ENCODE peak calls at places on chromosomes 3 and 15, in five cellular contexts. H, J, O, N and C are unnamed samples.

GRCh38 chr3:107431298-107432012 is 54.2 kb downstream of the CCDC54 start:
- DNase-seq in O (peak), H (peak), N (peak), J (peak), C (peak)

GRCh38 chr3:195150194-195151118 is 120.5 kb downstream of the XXYLT1 start:
- DNase-seq in N (no peak), O (peak), H (peak), J (peak), C (peak)

GRCh38 chr3:2958553-2958952 is 151.6 kb downstream of the IL5RA start:
- DNase-seq in N (no peak), H (no peak), J (no peak), O (no peak), C (no peak)

GRCh38 chr15:25184356-25185155 is 229.8 kb downstream of the SNRPN start:
- DNase-seq in N (no peak), O (no peak), H (no peak), J (no peak), C (no peak)

GRCh38 chr3:99429501-99429900 is 208.9 kb upstream of the COL8A1 start:
- DNase-seq in J (no peak), N (no peak), O (no peak), H (no peak), C (no peak)

GRCh38 chr3:187616307-187616939 is 53.8 kb downstream of the SST start:
- DNase-seq in J (peak), N (peak), O (peak), H (peak), C (peak)

GRCh38 chr3:122030381-122031122 is 8.5 kb upstream of the ILDR1 start:
- DNase-seq in J (no peak), H (no peak), O (no peak), N (peak), C (no peak)

GRCh38 chr3:30934208-30934550 is 39.7 kb upstream of the GADL1 start:
- DNase-seq in H (no peak), J (no peak), N (peak), O (peak), C (no peak)

GRCh38 chr15:45903283-45903682 is 268.5 kb downstream of the SQOR start:
- DNase-seq in H (no peak), O (no peak), J (no peak), N (no peak), C (no peak)

GRCh38 chr3:186319988-186320387 is 42.0 kb downstream of the DGKG start:
- DNase-seq in J (no peak), O (no peak), N (no peak), H (no peak), C (no peak)

GRCh38 chr3:148131990-148132638 is 565.6 kb upstream of the AGTR1 start:
- DNase-seq in O (no peak), J (no peak), H (no peak), N (no peak), C (no peak)

GRCh38 chr3:51705276-51706020 is 1.4 kb upstream of the GRM2 start:
- DNase-seq in O (no peak), N (no peak), J (no peak), H (no peak), C (no peak)

GRCh38 chr15:39213385-39213840 is 367.5 kb upstream of the THBS1 start:
- DNase-seq in H (peak), O (peak), N (no peak), J (peak), C (peak)

GRCh38 chr3:187870360-187871203 is 125.3 kb upstream of the BCL6 start:
- DNase-seq in J (no peak), O (no peak), N (no peak), H (no peak), C (no peak)

GRCh38 chr3:112638327-112639020 is 2.5 kb downstream of the CCDC80 start:
- DNase-seq in N (no peak), H (no peak), J (no peak), O (no peak), C (no peak)

GRCh38 chr3:154970796-154971195 is 109.3 kb upstream of the MME start:
- DNase-seq in N (no peak), J (no peak), H (no peak), O (no peak), C (no peak)

GRCh38 chr15:90044916-90045371 is 43.8 kb downstream of the ZNF710 start:
- DNase-seq in H (no peak), O (no peak), J (no peak), N (no peak), C (no peak)

GRCh38 chr3:177833392-177833791 is 636.1 kb upstream of the TBL1XR1 start:
- DNase-seq in O (no peak), H (no peak), J (no peak), N (no peak), C (no peak)

GRCh38 chr3:9878700-9879099 is 1.4 kb downstream of the CIDEC start:
- DNase-seq in H (no peak), J (no peak), O (no peak), N (no peak), C (no peak)

GRCh38 chr3:47910777-47911440 is 105.3 kb downstream of the MAP4 start:
- DNase-seq in H (peak), J (no peak), O (peak), N (no peak), C (no peak)

GRCh38 chr3:52407779-52408178 is 37.1 kb downstream of the SEMA3G start:
- DNase-seq in N (no peak), H (no peak), O (no peak), J (no peak), C (no peak)

GRCh38 chr15:31004220-31004733 is 12.8 kb upstream of the MTMR10 start:
- DNase-seq in J (no peak), N (no peak), O (no peak), H (no peak), C (peak)

GRCh38 chr15:40789119-40789518 is 17.8 kb upstream of the ZFYVE19 start:
- DNase-seq in J (no peak), H (no peak), N (no peak), O (peak), C (no peak)

GRCh38 chr3:157174265-157174615 is 14.3 kb upstream of the CCNL1 start:
- DNase-seq in H (peak), N (no peak), O (peak), J (no peak), C (no peak)

GRCh38 chr15:94893091-94893490 is 661.7 kb downstream of the MCTP2 start:
- DNase-seq in N (no peak), J (no peak), O (no peak), H (no peak), C (no peak)

GRCh38 chr15:49044761-49045571 is 1.3 kb downstream of the SECISBP2L start:
- DNase-seq in J (no peak), H (no peak), O (no peak), N (no peak), C (no peak)

GRCh38 chr15:70976856-70977255 is 84.2 kb downstream of the LRRC49 start:
- DNase-seq in N (no peak), H (no peak), J (no peak), O (no peak), C (no peak)

GRCh38 chr3:194140520-194141414 is 4.8 kb downstream of the HES1 start:
- DNase-seq in O (peak), J (peak), N (peak), H (peak), C (peak)

GRCh38 chr3:159892171-159892791 is 96.4 kb upstream of the IL12A start:
- DNase-seq in O (no peak), N (no peak), J (no peak), H (no peak), C (no peak)

GRCh38 chr3:9617736-9618135 is 31.6 kb upstream of the MTMR14 start:
- DNase-seq in H (no peak), J (no peak), O (no peak), N (no peak), C (no peak)

GRCh38 chr3:157982359-157982758 is 123.9 kb downstream of the SHOX2 start:
- DNase-seq in N (no peak), O (no peak), H (no peak), J (no peak), C (no peak)

GRCh38 chr15:85763557-85764303 is 31.0 kb downstream of the KLHL25 start:
- DNase-seq in N (no peak), H (no peak), O (no peak), J (no peak), C (no peak)

GRCh38 chr3:184540777-184541681 is 20.6 kb upstream of the EPHB3 start:
- DNase-seq in N (peak), H (peak), J (peak), O (peak), C (peak)

GRCh38 chr15:59247364-59247763 is 40.7 kb downstream of the LDHAL6B start:
- DNase-seq in N (peak), O (peak), J (peak), H (peak), C (peak)

GRCh38 chr3:14248477-14248848 is 69.8 kb downstream of the LSM3 start:
- DNase-seq in O (no peak), N (no peak), H (no peak), J (no peak), C (no peak)

GRCh38 chr15:62343397-62343796 is 178.3 kb upstream of the C2CD4B start:
- DNase-seq in N (no peak), H (no peak), J (no peak), O (no peak), C (no peak)

GRCh38 chr3:41933154-41933676 is 28.7 kb downstream of the ULK4 start:
- DNase-seq in H (peak), N (no peak), J (peak), O (no peak), C (no peak)

GRCh38 chr15:80152896-80153876 is at the start of gene FAH:
- DNase-seq in H (no peak), J (peak), N (peak), O (peak), C (peak)

DNA sequence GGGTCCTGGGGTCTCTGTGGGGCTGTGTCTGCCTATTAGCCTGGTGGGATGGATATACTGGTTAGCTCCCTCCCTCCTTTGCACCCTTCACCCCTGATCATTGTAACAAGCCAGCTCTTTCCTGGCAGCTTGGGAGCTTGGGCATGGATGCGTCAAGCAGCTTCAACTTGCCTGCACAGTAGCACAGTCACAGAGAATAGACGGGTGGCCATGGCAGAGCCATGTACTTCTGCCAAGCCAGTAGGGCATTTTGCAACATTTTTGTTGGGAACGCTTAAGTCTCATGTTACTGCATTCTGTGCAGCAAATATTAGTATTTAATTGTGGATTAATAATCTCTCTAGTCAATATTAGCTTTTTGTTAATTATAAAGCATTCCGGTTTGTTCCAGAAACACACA is 65.3 kb downstream of the SMAD6 start:
- DNase-seq in N (no peak), J (no peak), O (no peak), H (no peak), C (no peak)
- H3K4me2 ChIP-seq in N (no peak), J (no peak), O (no peak), H (peak), C (no peak)

GRCh38 chr3:128442070-128442469 is 24.6 kb downstream of the DNAJB8 start:
- DNase-seq in H (peak), J (no peak), O (no peak), N (no peak), C (no peak)

GRCh38 chr3:128435561-128435960 is 31.1 kb downstream of the DNAJB8 start:
- DNase-seq in O (no peak), N (no peak), H (no peak), J (no peak), C (no peak)

GRCh38 chr3:128439226-128439625 is 27.5 kb downstream of the DNAJB8 start:
- DNase-seq in O (no peak), N (no peak), J (no peak), H (peak), C (no peak)

GRCh38 chr3:128436214-128436613 is 30.5 kb downstream of the DNAJB8 start:
- DNase-seq in J (no peak), N (no peak), O (no peak), H (no peak), C (no peak)

DNA sequence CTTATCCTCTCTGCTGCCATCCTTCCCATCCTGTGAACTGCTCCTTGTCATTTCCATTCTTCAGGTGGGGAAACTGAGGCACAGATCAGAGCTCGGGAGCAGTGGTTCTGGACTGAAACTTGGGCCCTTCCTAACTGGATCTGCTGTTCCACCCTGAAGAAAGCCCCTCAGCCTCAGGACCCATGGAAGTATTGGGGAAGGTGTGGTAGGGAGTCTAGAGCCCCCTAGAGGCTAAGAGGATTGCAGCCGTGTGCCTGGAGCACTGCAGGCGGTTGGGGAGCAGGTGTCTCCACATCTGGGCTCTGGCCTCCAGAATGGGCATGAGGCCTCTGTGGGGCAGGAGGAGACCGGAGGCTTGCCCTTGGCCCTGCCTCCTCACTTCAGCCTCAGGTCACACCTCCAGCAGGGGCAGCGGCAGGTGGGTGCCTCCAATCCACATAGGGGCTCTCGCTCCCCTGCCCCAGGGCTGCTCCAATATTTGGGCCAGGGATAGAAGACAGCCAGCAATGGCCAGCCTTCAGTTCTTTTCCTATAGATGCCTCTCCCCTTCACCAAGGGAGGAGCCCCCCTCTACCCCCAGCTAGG is 28.1 kb downstream of the DNAJB8 start:
- DNase-seq in H (no peak), N (peak), J (no peak), O (peak), C (peak)
- H3K4me2 ChIP-seq in H (no peak), N (no peak), J (no peak), O (no peak), C (no peak)

GRCh38 chr15:99118258-99118632 is 13.4 kb downstream of the SYNM start:
- DNase-seq in H (no peak), N (no peak), J (no peak), O (no peak), C (no peak)
- H3K4me2 ChIP-seq in H (no peak), N (no peak), J (no peak), O (no peak), C (no peak)

GRCh38 chr15:69093127-69093526 is 67.3 kb upstream of the GLCE start:
- DNase-seq in H (peak), J (no peak), N (no peak), O (peak), C (peak)

GRCh38 chr15:69093614-69094013 is 66.8 kb upstream of the GLCE start:
- DNase-seq in H (no peak), N (no peak), J (no peak), O (no peak), C (no peak)

GRCh38 chr15:69090197-69090948 is 70.1 kb upstream of the GLCE start:
- DNase-seq in O (no peak), J (no peak), N (no peak), H (peak), C (peak)

GRCh38 chr15:69094124-69095030 is 66.1 kb upstream of the GLCE start:
- DNase-seq in N (no peak), J (no peak), O (no peak), H (no peak), C (no peak)

GRCh38 chr15:69092159-69092558 is 68.3 kb upstream of the GLCE start:
- DNase-seq in J (no peak), O (no peak), H (peak), N (no peak), C (no peak)
- H3K4me2 ChIP-seq in J (no peak), O (no peak), H (peak), N (no peak), C (no peak)

GRCh38 chr3:45590822-45591546 is 3.6 kb upstream of the LIMD1 start:
- DNase-seq in J (no peak), H (no peak), O (no peak), N (no peak), C (no peak)
- H3K4me2 ChIP-seq in J (no peak), H (no peak), O (no peak), N (no peak), C (no peak)

DNA sequence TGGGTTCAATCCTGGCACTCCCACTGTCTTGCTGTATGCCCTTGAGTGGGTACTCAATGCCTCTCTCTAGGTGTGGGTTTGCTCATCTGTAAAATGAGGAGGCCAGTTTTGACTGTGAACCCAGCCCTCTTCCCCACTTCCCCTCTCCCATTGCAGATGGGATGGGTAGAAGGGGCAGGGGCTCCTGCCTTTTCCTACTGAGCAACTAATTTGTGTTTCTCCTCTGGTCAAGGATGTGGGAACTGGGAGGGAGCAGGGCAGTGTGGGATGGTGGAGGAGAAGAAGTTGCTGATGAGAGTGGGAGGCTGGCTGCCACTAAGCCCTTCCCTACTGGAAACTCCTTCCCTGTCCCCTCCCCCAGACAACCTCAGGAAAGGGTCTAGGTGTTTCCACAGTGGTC is 20.2 kb upstream of the ANKDD1A start:
- DNase-seq in O (no peak), H (no peak), J (no peak), N (no peak), C (no peak)
- H3K4me2 ChIP-seq in O (no peak), H (no peak), J (no peak), N (no peak), C (no peak)

DNA sequence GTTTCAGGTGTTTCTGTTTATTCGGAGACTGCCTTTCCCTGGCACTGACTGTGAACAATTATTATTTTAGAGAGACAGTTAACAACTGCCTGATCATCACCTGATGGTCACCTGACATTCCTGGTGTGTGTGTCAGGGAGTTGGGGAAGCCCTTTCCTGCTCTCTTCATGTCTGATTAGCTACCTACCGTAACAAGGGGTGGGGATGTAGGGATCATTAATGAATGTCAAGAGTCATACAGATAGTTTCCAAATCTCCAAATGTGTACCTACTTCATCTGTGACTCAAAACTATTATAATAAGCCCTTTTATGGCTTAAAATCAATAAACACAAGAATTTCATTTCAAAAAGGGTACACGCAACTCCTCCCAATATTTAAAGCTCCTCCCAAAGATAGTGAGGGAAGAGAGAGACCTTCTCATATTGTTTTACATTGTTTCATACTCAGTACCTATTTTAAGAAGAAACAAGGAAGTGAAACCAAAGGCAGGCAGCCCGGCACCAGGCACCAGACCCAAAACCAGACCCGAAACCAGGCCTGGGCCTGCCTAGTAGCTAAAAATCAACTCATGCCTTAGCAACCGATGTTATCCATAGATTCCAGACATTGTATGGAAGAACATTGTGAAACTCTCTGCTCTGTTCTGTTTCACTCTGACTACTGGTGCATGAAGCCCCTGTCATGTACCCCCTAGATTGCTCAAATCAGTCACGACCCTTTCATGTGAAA is 844.9 kb upstream of the ALCAM start:
- DNase-seq in O (no peak), H (no peak), J (no peak), N (no peak), C (no peak)
- H3K4me2 ChIP-seq in O (no peak), H (no peak), J (no peak), N (no peak), C (no peak)

GRCh38 chr3:49712166-49712565 is 7.3 kb downstream of the AMIGO3 start:
- DNase-seq in N (no peak), O (no peak), J (no peak), H (no peak), C (no peak)
- H3K4me2 ChIP-seq in N (no peak), O (no peak), J (no peak), H (no peak), C (no peak)